ENCODE peak calls at places on chromosomes 11 and 22, in nine cellular contexts. U, E, O, T, R, A, C, H and G are unnamed samples.

GRCh38 chr11:131656179-131656838 is 285.9 kb downstream of the NTM start:
- DNase-seq in U (no peak), E (no peak), O (no peak), T (no peak), R (no peak), A (peak), C (no peak), H (no peak), G (no peak)

GRCh38 chr11:130118636-130119387 is 40.8 kb upstream of the ST14 start:
- DNase-seq in U (no peak), E (no peak), O (peak), T (no peak), R (no peak), A (no peak), C (no peak), H (no peak), G (no peak)

GRCh38 chr11:94010136-94010535 is 11.0 kb upstream of the HEPHL1 start:
- DNase-seq in U (no peak), E (no peak), O (no peak), T (no peak), R (no peak), A (no peak), C (no peak), H (no peak), G (no peak)

GRCh38 chr11:72641900-72642814 is 32.1 kb downstream of the PDE2A start:
- DNase-seq in U (no peak), E (peak), O (no peak), T (no peak), R (peak), A (no peak), C (no peak), H (no peak), G (no peak)

GRCh38 chr11:77418981-77419592 is 54.8 kb downstream of the PAK1 start:
- DNase-seq in U (no peak), E (no peak), O (no peak), T (no peak), R (no peak), A (no peak), C (no peak), H (peak), G (no peak)

GRCh38 chr11:32610926-32611325 is 27.3 kb downstream of the EIF3M start:
- DNase-seq in U (no peak), E (no peak), O (no peak), T (peak), R (no peak), A (no peak), C (no peak), H (no peak), G (no peak)

GRCh38 chr11:71397961-71398360 is 50.2 kb downstream of the DHCR7 start:
- DNase-seq in U (no peak), E (no peak), O (no peak), T (no peak), R (no peak), A (no peak), C (no peak), H (no peak), G (no peak)

GRCh38 chr22:48422900-48423480 is 1404.7 kb downstream of the BRD1 start:
- DNase-seq in U (no peak), E (no peak), O (no peak), T (no peak), R (no peak), A (no peak), C (no peak), H (no peak), G (no peak)

GRCh38 chr11:35337136-35337918 is 82.0 kb downstream of the SLC1A2 start:
- DNase-seq in U (no peak), E (peak), O (peak), T (no peak), R (peak), A (peak), C (peak), H (peak), G (peak)

GRCh38 chr11:105073486-105074200 is 28.5 kb upstream of the CARD16 start:
- DNase-seq in U (no peak), E (no peak), O (no peak), T (no peak), R (no peak), A (no peak), C (no peak), H (no peak), G (no peak)

GRCh38 chr11:46896719-46897406 is 21.5 kb downstream of the LRP4 start:
- DNase-seq in U (no peak), E (peak), O (peak), T (peak), R (no peak), A (peak), C (no peak), H (peak), G (peak)

GRCh38 chr11:46675288-46675851 is 25.0 kb downstream of the ARHGAP1 start:
- DNase-seq in U (no peak), E (no peak), O (no peak), T (no peak), R (peak), A (peak), C (peak), H (peak), G (peak)

GRCh38 chr22:37726240-37726887 is 29.5 kb downstream of the TRIOBP start:
- DNase-seq in U (no peak), E (no peak), O (no peak), T (no peak), R (no peak), A (no peak), C (peak), H (peak), G (peak)

GRCh38 chr22:45240137-45240809 is 421 bp downstream of the KIAA0930 start:
- DNase-seq in U (no peak), E (no peak), O (peak), T (no peak), R (peak), A (peak), C (no peak), H (no peak), G (peak)